ENCODE peak calls at places on chromosomes 4 and X, in six cellular contexts. One of them, this sample, is unnamed. For H3K9me3 and H3K4me1, the result is how much of the 10 kb centered on the place peaks cover.

GRCh38 chrX:38260231-38260630 is 39.6 kb upstream of the SRPX start:
- DNase-seq in HAP-1: peak
- DNase-seq in BE2C: peak
- DNase-seq in RWPE2: no peak
- DNase-seq in mucosa of descending colon: no peak
- DNase-seq in stomach: no peak
- DNase-seq in this sample: no peak

GRCh38 chr4:188029114-188029513 is 33.5 kb downstream of the ZFP42 start:
- DNase-seq in mucosa of descending colon: no peak
- DNase-seq in stomach: no peak
- DNase-seq in BE2C: no peak
- DNase-seq in HAP-1: no peak
- DNase-seq in RWPE2: no peak
- DNase-seq in this sample: no peak

GRCh38 chr4:156763511-156763910 is 208.1 kb downstream of the PDGFC start:
- DNase-seq in HAP-1: no peak
- DNase-seq in mucosa of descending colon: no peak
- DNase-seq in RWPE2: no peak
- DNase-seq in BE2C: no peak
- DNase-seq in stomach: no peak
- DNase-seq in this sample: no peak

GRCh38 chr4:173448557-173448918 is 49.6 kb upstream of the SCRG1 start:
- DNase-seq in stomach: no peak
- DNase-seq in mucosa of descending colon: no peak
- DNase-seq in BE2C: no peak
- DNase-seq in HAP-1: no peak
- DNase-seq in RWPE2: no peak
- DNase-seq in this sample: no peak

GRCh38 chrX:1060562-1060960 is 151.9 kb downstream of the CRLF2 start:
- DNase-seq in RWPE2: no peak
- DNase-seq in mucosa of descending colon: no peak
- DNase-seq in BE2C: no peak
- DNase-seq in HAP-1: no peak
- DNase-seq in stomach: no peak
- DNase-seq in this sample: no peak

GRCh38 chr4:38275331-38275821 is 315.2 kb downstream of the PTTG2 start:
- DNase-seq in HAP-1: no peak
- DNase-seq in BE2C: no peak
- DNase-seq in RWPE2: no peak
- DNase-seq in stomach: no peak
- DNase-seq in mucosa of descending colon: peak
- DNase-seq in this sample: no peak

GRCh38 chr4:182716207-182716606 is 201.0 kb downstream of the DCTD start:
- DNase-seq in BE2C: no peak
- DNase-seq in stomach: no peak
- DNase-seq in RWPE2: no peak
- DNase-seq in HAP-1: no peak
- DNase-seq in mucosa of descending colon: no peak
- DNase-seq in this sample: no peak

GRCh38 chr4:337143-337931 is at the start of gene ZNF141:
- DNase-seq in BE2C: peak
- DNase-seq in mucosa of descending colon: peak
- DNase-seq in HAP-1: no peak
- DNase-seq in stomach: peak
- DNase-seq in RWPE2: peak
- DNase-seq in this sample: peak

GRCh38 chr4:112862318-112862674 is 187.2 kb upstream of the ANK2 start:
- DNase-seq in HAP-1: no peak
- DNase-seq in RWPE2: no peak
- DNase-seq in mucosa of descending colon: no peak
- DNase-seq in BE2C: no peak
- DNase-seq in stomach: no peak
- DNase-seq in this sample: no peak

GRCh38 chr4:61984260-61984909 is 784.3 kb downstream of the ADGRL3 start:
- DNase-seq in mucosa of descending colon: no peak
- DNase-seq in BE2C: no peak
- DNase-seq in HAP-1: no peak
- DNase-seq in RWPE2: no peak
- DNase-seq in stomach: no peak
- DNase-seq in this sample: no peak

GRCh38 chr4:121338506-121338905 is 42.3 kb downstream of the QRFPR start:
- DNase-seq in RWPE2: no peak
- DNase-seq in mucosa of descending colon: no peak
- DNase-seq in stomach: no peak
- DNase-seq in HAP-1: no peak
- DNase-seq in BE2C: no peak
- DNase-seq in this sample: no peak

GRCh38 chr4:37717575-37717974 is 31.4 kb upstream of the RELL1 start:
- DNase-seq in BE2C: no peak
- DNase-seq in stomach: no peak
- DNase-seq in mucosa of descending colon: no peak
- DNase-seq in HAP-1: no peak
- DNase-seq in RWPE2: peak
- DNase-seq in this sample: no peak

GRCh38 chr4:108006361-108006760 is 16.7 kb downstream of the HADH start:
- DNase-seq in mucosa of descending colon: no peak
- DNase-seq in RWPE2: no peak
- DNase-seq in stomach: no peak
- DNase-seq in HAP-1: no peak
- DNase-seq in BE2C: no peak
- DNase-seq in this sample: no peak

GRCh38 chr4:173046144-173046543 is 122.5 kb upstream of the GALNT7 start:
- DNase-seq in stomach: no peak
- DNase-seq in RWPE2: no peak
- DNase-seq in mucosa of descending colon: no peak
- DNase-seq in HAP-1: no peak
- DNase-seq in BE2C: no peak
- DNase-seq in this sample: no peak

GRCh38 chr4:7771056-7771455 is 168.6 kb downstream of the AFAP1 start:
- DNase-seq in BE2C: no peak
- DNase-seq in HAP-1: no peak
- DNase-seq in mucosa of descending colon: no peak
- DNase-seq in stomach: no peak
- DNase-seq in RWPE2: peak
- DNase-seq in this sample: no peak

GRCh38 chr4:180665481-180665880 is 1577.7 kb upstream of the TENM3 start:
- DNase-seq in RWPE2: no peak
- DNase-seq in stomach: no peak
- DNase-seq in BE2C: no peak
- DNase-seq in HAP-1: no peak
- DNase-seq in mucosa of descending colon: no peak
- DNase-seq in this sample: no peak

GRCh38 chr4:127965803-127966175 is 583 bp downstream of the ABHD18 start:
- DNase-seq in mucosa of descending colon: no peak
- DNase-seq in RWPE2: peak
- DNase-seq in BE2C: peak
- DNase-seq in stomach: peak
- DNase-seq in HAP-1: peak
- DNase-seq in this sample: peak

DNA sequence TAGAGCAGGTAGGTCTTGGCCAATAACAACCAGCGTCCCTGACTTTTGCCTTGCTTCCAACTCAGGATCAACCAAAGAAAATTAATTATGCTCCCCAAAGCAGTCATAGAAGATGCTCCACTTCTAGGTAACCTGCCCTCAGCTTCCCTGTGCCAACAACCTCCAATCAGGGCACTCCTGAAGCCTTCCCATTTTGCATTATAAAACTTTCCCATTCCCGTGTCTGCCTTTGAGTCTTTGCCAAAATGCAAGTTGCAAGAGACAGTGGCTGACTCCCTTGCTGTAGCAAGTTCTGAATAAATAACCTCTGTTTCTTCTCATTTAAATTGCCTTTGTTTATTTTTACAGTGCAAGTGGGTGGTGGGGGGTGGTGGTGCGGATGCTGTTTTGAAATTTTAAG is 418.0 kb downstream of the PACRGL start:
- DNase-seq in RWPE2: no peak
- DNase-seq in stomach: no peak
- DNase-seq in HAP-1: no peak
- DNase-seq in BE2C: no peak
- DNase-seq in mucosa of descending colon: no peak
- DNase-seq in this sample: no peak
- H3K9me3 ChIP-seq in RWPE2: under half
- H3K9me3 ChIP-seq in stomach: under half
- H3K9me3 ChIP-seq in HAP-1: under half
- H3K9me3 ChIP-seq in BE2C: under half
- H3K9me3 ChIP-seq in mucosa of descending colon: under half
- H3K9me3 ChIP-seq in this sample: under half

GRCh38 chr4:57078685-57079521 is 31.3 kb downstream of the IGFBP7 start:
- DNase-seq in stomach: no peak
- DNase-seq in RWPE2: peak
- DNase-seq in HAP-1: peak
- DNase-seq in mucosa of descending colon: no peak
- DNase-seq in BE2C: no peak
- DNase-seq in this sample: no peak
- H3K4me1 ChIP-seq in stomach: under half
- H3K4me1 ChIP-seq in RWPE2: half or more
- H3K4me1 ChIP-seq in HAP-1: under half
- H3K4me1 ChIP-seq in mucosa of descending colon: under half
- H3K4me1 ChIP-seq in BE2C: under half
- H3K4me1 ChIP-seq in this sample: half or more

GRCh38 chr4:157806176-157806575 is 366.6 kb downstream of the GASK1B start:
- DNase-seq in stomach: no peak
- DNase-seq in RWPE2: no peak
- DNase-seq in HAP-1: peak
- DNase-seq in BE2C: no peak
- DNase-seq in mucosa of descending colon: no peak
- DNase-seq in this sample: no peak
- H3K9me3 ChIP-seq in stomach: under half
- H3K9me3 ChIP-seq in RWPE2: under half
- H3K9me3 ChIP-seq in HAP-1: under half
- H3K9me3 ChIP-seq in BE2C: under half
- H3K9me3 ChIP-seq in mucosa of descending colon: under half
- H3K9me3 ChIP-seq in this sample: under half

DNA sequence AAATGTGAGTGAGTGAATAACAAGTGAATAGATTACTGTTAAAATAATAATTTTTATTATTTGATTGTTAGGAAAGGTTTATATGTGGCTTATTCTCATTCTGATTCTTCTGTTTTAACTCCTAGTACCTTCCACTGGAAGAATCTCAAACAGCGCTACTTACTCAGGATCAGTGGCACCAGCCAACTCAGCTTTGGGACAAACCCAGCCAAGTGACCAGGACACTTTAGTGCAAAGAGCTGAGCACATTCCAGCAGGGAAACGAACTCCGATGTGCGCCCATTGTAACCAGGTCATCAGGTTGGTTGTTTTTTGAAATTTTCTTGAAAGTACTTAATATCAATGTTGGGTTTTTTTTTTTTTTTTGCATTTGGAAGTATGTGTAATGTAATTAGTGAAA is 117.6 kb upstream of the BMPR1B start:
- DNase-seq in stomach: no peak
- DNase-seq in mucosa of descending colon: no peak
- DNase-seq in BE2C: no peak
- DNase-seq in HAP-1: no peak
- DNase-seq in RWPE2: no peak
- DNase-seq in this sample: no peak
- H3K4me1 ChIP-seq in stomach: under half
- H3K4me1 ChIP-seq in mucosa of descending colon: under half
- H3K4me1 ChIP-seq in BE2C: under half
- H3K4me1 ChIP-seq in HAP-1: under half
- H3K4me1 ChIP-seq in RWPE2: under half
- H3K4me1 ChIP-seq in this sample: under half

DNA sequence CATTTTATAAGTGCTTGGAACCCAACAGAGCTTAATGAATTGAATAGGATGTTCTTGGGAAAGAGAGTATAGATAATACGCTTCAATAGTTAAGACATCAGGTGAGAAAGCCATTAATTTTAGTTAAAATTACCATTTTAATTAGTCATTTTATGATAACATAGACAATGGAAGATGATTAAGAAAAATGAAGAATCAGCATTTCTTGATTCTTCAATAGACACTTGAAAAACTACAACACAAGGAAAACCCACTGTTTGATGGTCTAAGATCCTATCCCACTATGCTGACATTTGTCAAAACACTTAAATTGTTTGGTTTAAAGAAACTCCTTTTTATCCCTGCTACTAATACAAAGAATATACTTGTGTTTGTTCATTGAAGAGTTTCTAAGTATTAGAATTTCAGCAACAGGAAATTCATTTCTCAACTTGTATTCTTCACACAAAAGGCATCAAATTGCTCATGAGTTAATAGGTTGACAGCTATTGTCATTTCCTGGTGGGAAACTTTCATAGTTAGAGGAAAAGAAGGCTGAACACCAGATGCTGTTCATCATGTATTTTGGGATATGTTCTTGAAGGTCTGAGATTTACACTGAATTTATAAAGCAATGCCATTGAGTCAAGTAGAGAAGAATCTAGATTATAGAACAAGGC is 9.6 kb upstream of the CXCL2 start:
- DNase-seq in BE2C: no peak
- DNase-seq in stomach: no peak
- DNase-seq in HAP-1: no peak
- DNase-seq in mucosa of descending colon: no peak
- DNase-seq in RWPE2: no peak
- DNase-seq in this sample: no peak
- H3K9me3 ChIP-seq in BE2C: under half
- H3K9me3 ChIP-seq in stomach: under half
- H3K9me3 ChIP-seq in HAP-1: under half
- H3K9me3 ChIP-seq in mucosa of descending colon: under half
- H3K9me3 ChIP-seq in RWPE2: under half
- H3K9me3 ChIP-seq in this sample: under half

GRCh38 chrX:153411988-153412574 is 809 bp downstream of the ZFP92 start:
- DNase-seq in RWPE2: no peak
- DNase-seq in mucosa of descending colon: no peak
- DNase-seq in stomach: no peak
- DNase-seq in BE2C: no peak
- DNase-seq in HAP-1: peak
- DNase-seq in this sample: no peak

GRCh38 chrX:153411255-153411987 is at the start of gene ZFP92:
- DNase-seq in stomach: peak
- DNase-seq in HAP-1: peak
- DNase-seq in BE2C: no peak
- DNase-seq in mucosa of descending colon: peak
- DNase-seq in RWPE2: no peak
- DNase-seq in this sample: peak

GRCh38 chrX:153412746-153413720 is 1.8 kb downstream of the ZFP92 start:
- DNase-seq in BE2C: no peak
- DNase-seq in mucosa of descending colon: no peak
- DNase-seq in stomach: no peak
- DNase-seq in RWPE2: no peak
- DNase-seq in HAP-1: no peak
- DNase-seq in this sample: no peak

GRCh38 chrX:153414838-153415552 is 3.7 kb downstream of the ZFP92 start:
- DNase-seq in HAP-1: no peak
- DNase-seq in stomach: no peak
- DNase-seq in mucosa of descending colon: no peak
- DNase-seq in RWPE2: no peak
- DNase-seq in BE2C: no peak
- DNase-seq in this sample: peak

DNA sequence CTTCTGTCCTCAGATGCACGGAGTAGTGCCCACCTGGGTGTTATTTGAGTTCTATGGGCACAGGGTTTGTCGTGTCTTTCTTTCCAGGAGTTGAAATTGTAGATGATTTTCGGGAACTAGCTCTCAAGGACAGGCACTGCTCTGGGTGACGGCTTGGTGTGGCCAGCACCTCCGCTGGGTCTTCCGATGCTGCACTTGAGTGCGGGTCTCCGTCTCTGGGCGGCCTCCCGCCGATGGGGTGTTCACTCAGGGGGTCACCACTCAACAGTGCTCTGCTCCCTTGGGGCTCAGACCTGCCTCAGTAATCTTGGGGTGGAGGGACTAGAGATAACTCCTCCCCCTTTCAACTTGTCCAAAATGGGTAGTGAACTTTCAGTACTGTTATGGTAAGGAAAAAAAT is 2.5 kb downstream of the ZFP92 start:
- DNase-seq in RWPE2: no peak
- DNase-seq in HAP-1: no peak
- DNase-seq in mucosa of descending colon: no peak
- DNase-seq in BE2C: no peak
- DNase-seq in stomach: no peak
- DNase-seq in this sample: no peak
- H3K4me1 ChIP-seq in RWPE2: under half
- H3K4me1 ChIP-seq in HAP-1: under half
- H3K4me1 ChIP-seq in mucosa of descending colon: under half
- H3K4me1 ChIP-seq in BE2C: under half
- H3K4me1 ChIP-seq in stomach: under half
- H3K4me1 ChIP-seq in this sample: under half